ENCODE peak calls at places on chromosomes 4 and X, in six cellular contexts. S, H, A, G, M and U are unnamed samples.

GRCh38 chr4:106255195-106255594 is 60.8 kb downstream of the TBCK start:
- DNase-seq in S (no peak), H (no peak), A (no peak), G (no peak), M (no peak), U (no peak)

GRCh38 chr4:3879681-3880594 is 113.8 kb downstream of the ADRA2C start:
- DNase-seq in S (no peak), H (no peak), A (no peak), G (no peak), M (no peak), U (no peak)

GRCh38 chr4:163550869-163551267 is 56.4 kb downstream of the TMA16 start:
- DNase-seq in S (no peak), H (no peak), A (no peak), G (no peak), M (no peak), U (no peak)

GRCh38 chr4:117064297-117064696 is 21.1 kb downstream of the TRAM1L1 start:
- DNase-seq in S (peak), H (peak), A (no peak), G (no peak), M (no peak), U (no peak)

GRCh38 chr4:79623125-79623905 is 215.3 kb upstream of the GK2 start:
- DNase-seq in S (no peak), H (no peak), A (no peak), G (no peak), M (no peak), U (no peak)

GRCh38 chr4:8189551-8190466 is 9.3 kb upstream of the SH3TC1 start:
- DNase-seq in S (no peak), H (no peak), A (no peak), G (no peak), M (no peak), U (no peak)

GRCh38 chrX:106791495-106791894 is 11.0 kb upstream of the TBC1D8B start:
- DNase-seq in S (peak), H (no peak), A (peak), G (peak), M (peak), U (no peak)

GRCh38 chrX:1492421-1493012 is 39.8 kb upstream of the ASMTL start:
- DNase-seq in S (no peak), H (no peak), A (no peak), G (no peak), M (no peak), U (no peak)

GRCh38 chrX:155071694-155072215 is 447 bp downstream of the BRCC3 start:
- DNase-seq in S (no peak), H (no peak), A (peak), G (peak), M (no peak), U (no peak)

GRCh38 chr4:169823685-169824084 is 65.9 kb upstream of the HPF1 start:
- DNase-seq in S (peak), H (peak), A (peak), G (peak), M (peak), U (peak)

GRCh38 chrX:140764401-140764919 is 54.9 kb downstream of the LINC00632 start:
- DNase-seq in S (peak), H (no peak), A (peak), G (no peak), M (peak), U (peak)

GRCh38 chrX:13469963-13470679 is 99.3 kb upstream of the EGFL6 start:
- DNase-seq in S (peak), H (peak), A (peak), G (no peak), M (peak), U (peak)

GRCh38 chr4:112857461-112857860 is 192.0 kb upstream of the ANK2 start:
- DNase-seq in S (peak), H (peak), A (peak), G (peak), M (peak), U (peak)

GRCh38 chr4:7845493-7846124 is 94.1 kb downstream of the AFAP1 start:
- DNase-seq in S (no peak), H (no peak), A (peak), G (no peak), M (no peak), U (no peak)

GRCh38 chrX:17844236-17844635 is 16.9 kb downstream of the RAI2 start:
- DNase-seq in S (no peak), H (no peak), A (no peak), G (no peak), M (no peak), U (no peak)

GRCh38 chrX:118682258-118683014 is 45.0 kb upstream of the IL13RA1 start:
- DNase-seq in S (peak), H (peak), A (no peak), G (peak), M (no peak), U (no peak)